ENCODE peak calls at places on chromosomes 7 and 10, in ten cellular contexts. I is PC-3; N is EH; B is CD8-positive, alpha-beta memory T cell; O is NCI-H1092; G is SJCRH30; R is activated T-helper 9 cell treated with anti-CD3 and anti-CD28 coated beads, Interleukin-2, amount 50 U/mL, for 16 hours; M is iPS-NIHi11; H is epithelial cell of proximal tubule; Y is fibroblast of lung. V is an unnamed sample.

GRCh38 chr7:7254908-7255307 is 72.6 kb downstream of the C1GALT1 start:
- DNase-seq in I (no peak), N (no peak), B (no peak), O (no peak), G (no peak), R (no peak), M (no peak), H (peak; percentile 46), Y (no peak), V (no peak)

GRCh38 chr10:22473044-22473443 is 127.7 kb downstream of the SPAG6 start:
- DNase-seq in I (no peak), N (no peak), B (no peak), O (no peak), G (no peak), R (no peak), M (no peak), H (no peak), Y (no peak), V (no peak)

GRCh38 chr7:104366390-104366789 is 38.0 kb downstream of the LHFPL3 start:
- DNase-seq in I (no peak), N (no peak), B (no peak), O (peak; percentile 54), G (no peak), R (no peak), M (no peak), H (no peak), Y (no peak), V (no peak)

GRCh38 chr7:80088705-80089104 is 45.9 kb upstream of the GNAI1 start:
- DNase-seq in I (no peak), N (peak; percentile 32), B (no peak), O (no peak), G (no peak), R (no peak), M (no peak), H (no peak), Y (peak; percentile 27), V (no peak)

GRCh38 chr10:93461807-93462178 is 20.3 kb downstream of the MYOF start:
- DNase-seq in I (peak; percentile 81), N (peak; percentile 48), B (no peak), O (peak; percentile 52), G (peak; percentile 52), R (no peak), M (no peak), H (peak; percentile 88), Y (peak; percentile 89), V (peak; percentile 97)

GRCh38 chr7:123715198-123715597 is 33.6 kb downstream of the WASL start:
- DNase-seq in I (peak; percentile 57), N (peak; percentile 50), B (no peak), O (no peak), G (no peak), R (no peak), M (no peak), H (no peak), Y (peak; percentile 33), V (no peak)

GRCh38 chr7:72446566-72447462 is 34.7 kb upstream of the CALN1 start:
- DNase-seq in I (no peak), N (no peak), B (no peak), O (no peak), G (peak; percentile 19), R (no peak), M (no peak), H (no peak), Y (no peak), V (no peak)

GRCh38 chr10:102554531-102554930 is 50.8 kb downstream of the SUFU start:
- DNase-seq in I (no peak), N (no peak), B (no peak), O (no peak), G (no peak), R (no peak), M (no peak), H (no peak), Y (no peak), V (no peak)

GRCh38 chr7:149776305-149776704 is 2.9 kb upstream of the ZNF467 start:
- DNase-seq in I (peak; percentile 79), N (peak; percentile 55), B (no peak), O (no peak), G (no peak), R (no peak), M (no peak), H (no peak), Y (no peak), V (no peak)

V was measured in NCI-H510A treated with DMSO at 0.1 percent for 48 hours.